ENCODE peak calls at places on chromosomes 16 and 17, in nine cellular contexts. T is nephron progenitor cell, P is lung, J is neural progenitor cell, X is RWPE1, L is NB4, K is psoas muscle, W is stomach, O is cardiac fibroblast. M is an unnamed sample.

GRCh38 chr16:49928176-49928892 is 72.4 kb upstream of the ZNF423 start:
- DNase-seq in T (no peak), P (peak; percentile 69), J (no peak), X (no peak), L (no peak), K (no peak), W (no peak), O (no peak), M (no peak)

GRCh38 chr16:4194661-4195060 is 47.2 kb downstream of the SRL start:
- DNase-seq in T (no peak), P (no peak), J (no peak), X (no peak), L (peak; percentile 84), K (peak; percentile 22), W (no peak), O (no peak), M (no peak)

GRCh38 chr17:46942441-46943217 is 19.7 kb downstream of the GOSR2 start:
- DNase-seq in T (peak; percentile 81), P (peak; percentile 58), J (peak; percentile 86), X (peak; percentile 73), L (peak; percentile 75), K (peak; percentile 81), W (peak; percentile 74), O (peak; percentile 83), M (peak; percentile 76)

GRCh38 chr16:70576431-70577255 is 53.0 kb downstream of the SF3B3 start:
- DNase-seq in T (no peak), P (no peak), J (no peak), X (peak; percentile 63), L (peak; percentile 70), K (no peak), W (no peak), O (peak; percentile 89), M (no peak)

GRCh38 chr16:85422124-85422373 is 191.1 kb upstream of the GSE1 start:
- DNase-seq in T (no peak), P (no peak), J (no peak), X (no peak), L (no peak), K (no peak), W (no peak), O (no peak), M (no peak)

GRCh38 chr16:61879-62281 is 8.3 kb downstream of the SNRNP25 start:
- DNase-seq in T (no peak), P (no peak), J (no peak), X (no peak), L (no peak), K (peak; percentile 50), W (no peak), O (no peak), M (no peak)

GRCh38 chr17:74369665-74370490 is 2.6 kb downstream of the GPR142 start:
- DNase-seq in T (no peak), P (no peak), J (no peak), X (no peak), L (no peak), K (no peak), W (no peak), O (no peak), M (no peak)

GRCh38 chr16:88843256-88843655 is 13.5 kb downstream of the GALNS start:
- DNase-seq in T (no peak), P (no peak), J (no peak), X (no peak), L (no peak), K (no peak), W (no peak), O (no peak), M (no peak)

GRCh38 chr17:38701504-38702165 is 3.4 kb upstream of the MLLT6 start:
- DNase-seq in T (no peak), P (no peak), J (no peak), X (no peak), L (peak; percentile 79), K (no peak), W (no peak), O (peak; percentile 55), M (no peak)

GRCh38 chr17:12959441-12959840 is 58.4 kb downstream of the ELAC2 start:
- DNase-seq in T (no peak), P (no peak), J (no peak), X (no peak), L (peak; percentile 31), K (no peak), W (no peak), O (peak; percentile 68), M (no peak)

GRCh38 chr16:781346-782010 is 6.7 kb downstream of the RPUSD1 start:
- DNase-seq in T (no peak), P (no peak), J (no peak), X (no peak), L (peak; percentile 49), K (no peak), W (no peak), O (no peak), M (no peak)

GRCh38 chr16:19785081-19785480 is 67.0 kb downstream of the IQCK start:
- DNase-seq in T (no peak), P (no peak), J (no peak), X (no peak), L (no peak), K (no peak), W (no peak), O (no peak), M (peak; percentile 14)

GRCh38 chr17:17018612-17019429 is 23.4 kb upstream of the MPRIP start:
- DNase-seq in T (no peak), P (peak; percentile 75), J (no peak), X (peak; percentile 36), L (no peak), K (no peak), W (peak; percentile 95), O (no peak), M (no peak)

GRCh38 chr17:76943781-76944213 is 75.6 kb downstream of the MGAT5B start:
- DNase-seq in T (no peak), P (no peak), J (no peak), X (no peak), L (no peak), K (no peak), W (no peak), O (no peak), M (no peak)

GRCh38 chr17:76940293-76940692 is 72.1 kb downstream of the MGAT5B start:
- DNase-seq in T (no peak), P (no peak), J (no peak), X (no peak), L (no peak), K (no peak), W (no peak), O (no peak), M (no peak)

GRCh38 chr17:76943202-76943601 is 75.0 kb downstream of the MGAT5B start:
- DNase-seq in T (no peak), P (no peak), J (no peak), X (no peak), L (no peak), K (no peak), W (no peak), O (no peak), M (no peak)

GRCh38 chr17:76938009-76938408 is 69.8 kb downstream of the MGAT5B start:
- DNase-seq in T (no peak), P (no peak), J (no peak), X (no peak), L (no peak), K (no peak), W (no peak), O (no peak), M (no peak)

DNA sequence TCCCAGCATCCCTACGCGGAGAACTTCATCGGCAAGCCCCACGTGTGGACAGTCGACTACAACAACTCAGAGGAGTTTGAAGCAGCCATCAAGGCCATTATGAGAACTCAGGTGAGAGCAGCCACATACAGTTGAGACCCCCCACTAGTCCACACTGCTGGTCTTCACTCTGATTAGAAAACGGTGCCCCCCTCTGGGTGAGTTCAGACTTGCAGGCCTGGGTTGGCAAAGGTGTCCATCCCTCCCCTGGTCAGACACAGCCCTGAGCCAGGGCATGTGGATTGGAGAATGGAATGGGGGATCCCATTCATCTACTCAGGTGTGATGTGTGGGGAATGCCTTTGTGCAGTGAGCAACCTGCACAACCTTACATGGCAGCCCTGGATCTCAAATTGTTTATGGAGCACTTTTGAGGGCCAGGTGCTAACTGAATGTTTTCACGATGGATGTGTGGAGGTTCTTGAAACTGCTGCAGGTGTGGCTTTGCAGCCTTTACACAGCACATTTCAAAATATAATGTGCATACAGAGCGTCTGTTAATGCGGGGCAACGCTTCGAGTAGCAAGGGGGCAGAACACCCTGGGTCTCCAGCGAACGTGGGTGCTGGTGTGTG is 72.6 kb downstream of the MGAT5B start:
- DNase-seq in T (no peak), P (no peak), J (peak; percentile 34), X (no peak), L (no peak), K (no peak), W (no peak), O (no peak), M (no peak)
- TF ChIP-seq CTCF in T (no peak), P (no peak), J (peak; percentile 34), X (no peak), L (peak; percentile 20), K (no peak), W (no peak), O (peak; percentile 10), M (no peak)

GRCh38 chr17:4035081-4035680 is 70.9 kb upstream of the ATP2A3 start:
- DNase-seq in T (no peak), P (no peak), J (no peak), X (no peak), L (no peak), K (no peak), W (no peak), O (peak; percentile 5), M (no peak)
- TF ChIP-seq CTCF in T (no peak), P (no peak), J (peak; percentile 9), X (no peak), L (no peak), K (no peak), W (no peak), O (no peak), M (no peak)

DNA sequence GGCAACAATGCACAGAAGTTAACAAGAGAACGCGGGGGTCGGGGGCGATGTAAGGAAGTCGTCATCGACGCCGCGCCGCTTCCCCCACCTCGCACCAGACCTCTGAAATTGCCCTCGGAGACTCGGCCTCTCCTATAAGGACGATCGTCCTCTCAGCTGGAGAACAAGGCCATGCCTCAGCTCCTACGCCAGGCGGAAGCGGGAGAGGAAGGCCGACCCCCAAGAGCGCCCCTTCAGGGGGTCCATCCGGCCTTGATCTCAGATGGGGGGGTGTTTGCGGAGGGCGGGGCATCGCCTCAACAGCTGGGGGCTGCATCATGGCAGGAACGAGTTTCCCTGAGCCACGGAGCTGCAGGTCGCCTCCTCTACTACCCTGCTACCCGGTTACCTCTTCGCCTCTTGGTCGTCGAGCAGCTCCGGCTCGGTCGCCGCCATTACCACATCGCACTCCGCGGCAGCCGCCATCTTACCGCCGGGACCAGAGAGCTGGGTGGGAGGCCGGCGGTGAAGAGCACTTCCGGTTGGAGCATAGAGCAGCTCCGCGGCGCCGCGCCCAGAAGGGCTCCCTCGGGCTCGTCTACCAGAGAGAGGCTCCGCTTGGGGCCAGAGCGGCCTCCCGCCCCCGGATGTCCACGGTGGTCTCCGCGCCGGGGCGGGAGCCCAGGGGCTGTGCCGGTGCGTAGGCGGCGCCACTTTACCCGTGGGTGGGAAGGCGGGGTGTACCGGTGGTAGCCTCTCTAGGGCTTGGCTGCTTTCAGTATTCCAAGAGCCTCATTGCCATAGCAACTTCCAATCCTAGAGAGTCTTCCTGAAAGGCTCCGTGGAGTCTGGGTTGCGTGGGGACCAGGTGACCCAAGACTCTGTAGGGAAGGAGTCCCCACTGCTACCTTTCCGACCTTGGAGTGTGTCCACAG is at the start of gene DNAJC7:
- DNase-seq in T (peak; percentile 88), P (peak; percentile 91), J (peak; percentile 97), X (peak; percentile 92), L (peak; percentile 95), K (peak; percentile 97), W (peak; percentile 93), O (peak; percentile 90), M (peak; percentile 89)
- TF ChIP-seq CTCF in T (no peak), P (no peak), J (no peak), X (no peak), L (no peak), K (no peak), W (no peak), O (no peak), M (no peak)

GRCh38 chr16:2148714-2149629 is 547 bp downstream of the RAB26 start:
- DNase-seq in T (no peak), P (no peak), J (peak; percentile 56), X (no peak), L (peak; percentile 46), K (no peak), W (peak; percentile 48), O (peak; percentile 19), M (no peak)
- TF ChIP-seq CTCF in T (no peak), P (no peak), J (no peak), X (no peak), L (no peak), K (peak; percentile 3), W (no peak), O (no peak), M (no peak)

M was measured in mesothelial cell of epicardium.